ENCODE peak calls at places on chromosomes 1 and 21, in seven cellular contexts. D, H, P, A, C, Z and G are unnamed samples.

GRCh38 chr1:235160395-235160964 is 570 bp downstream of the RBM34 start:
- DNase-seq in D (no peak), H (no peak), C (peak; percentile 47), Z (peak; percentile 72), A (peak; percentile 11), P (no peak), G (peak; percentile 67)

GRCh38 chr1:232635778-232636356 is 5.9 kb upstream of the SIPA1L2 start:
- DNase-seq in C (no peak), A (peak; percentile 22), D (peak; percentile 54), Z (peak; percentile 83), H (no peak), P (no peak), G (peak; percentile 71)

GRCh38 chr1:117122297-117123025 is 912 bp upstream of the TRIM45 start:
- DNase-seq in P (no peak), H (no peak), D (no peak), Z (no peak), A (no peak), C (no peak), G (no peak)

GRCh38 chr1:87615917-87616316 is 287.2 kb downstream of the LMO4 start:
- DNase-seq in C (no peak), D (no peak), Z (no peak), A (no peak), P (no peak), H (no peak), G (no peak)

GRCh38 chr1:90851711-90852050 is 134.6 kb upstream of the BARHL2 start:
- DNase-seq in D (no peak), A (no peak), H (no peak), P (no peak), C (no peak), Z (no peak), G (no peak)

GRCh38 chr1:40267767-40268187 is 9.7 kb downstream of the ZMPSTE24 start:
- DNase-seq in H (no peak), A (peak; percentile 27), P (no peak), D (no peak), Z (peak; percentile 94), C (no peak), G (peak; percentile 97)

GRCh38 chr1:35660581-35661473 is 19.5 kb upstream of the PSMB2 start:
- DNase-seq in A (peak; percentile 55), Z (peak; percentile 74), H (no peak), P (no peak), D (peak; percentile 37), C (no peak), G (peak; percentile 64)

GRCh38 chr1:99544328-99544727 is 101.6 kb upstream of the PALMD start:
- DNase-seq in P (no peak), D (no peak), A (peak; percentile 39), C (peak; percentile 35), H (no peak), Z (peak; percentile 88), G (peak; percentile 63)

GRCh38 chr1:41980872-41981653 is 62.3 kb upstream of the HIVEP3 start:
- DNase-seq in D (no peak), Z (peak; percentile 26), P (no peak), A (no peak), H (no peak), C (no peak), G (no peak)

GRCh38 chr1:190365283-190365682 is 112.4 kb downstream of the BRINP3 start:
- DNase-seq in H (no peak), P (no peak), A (no peak), D (no peak), Z (no peak), C (no peak), G (no peak)

GRCh38 chr1:6260961-6261614 is at the start of gene GPR153:
- DNase-seq in P (no peak), H (no peak), D (peak; percentile 96), C (no peak), Z (peak; percentile 40), A (no peak), G (no peak)

GRCh38 chr1:118945460-118945859 is 42.7 kb downstream of the TBX15 start:
- DNase-seq in P (no peak), D (no peak), C (no peak), Z (peak; percentile 40), H (no peak), A (no peak), G (peak; percentile 78)

GRCh38 chr1:152926091-152926490 is 17.7 kb downstream of the IVL start:
- DNase-seq in Z (no peak), A (no peak), P (no peak), D (no peak), C (no peak), H (no peak), G (peak; percentile 40)

GRCh38 chr1:1371741-1372711 is 3.0 kb downstream of the AURKAIP1 start:
- DNase-seq in C (no peak), D (peak; percentile 81), Z (peak; percentile 49), H (no peak), A (no peak), P (peak; percentile 81), G (peak; percentile 44)

GRCh38 chr1:156499703-156500577 is 635 bp downstream of the MEF2D start:
- DNase-seq in Z (no peak), H (no peak), A (no peak), P (no peak), D (peak; percentile 66), C (no peak), G (peak; percentile 51)

GRCh38 chr1:78420185-78420584 is 70.6 kb upstream of the PTGFR start:
- DNase-seq in A (no peak), H (no peak), Z (peak; percentile 13), C (no peak), P (no peak), D (no peak), G (peak; percentile 61)

GRCh38 chr1:97533358-97533757 is 387.5 kb downstream of the DPYD start:
- DNase-seq in C (no peak), A (no peak), D (no peak), P (no peak), Z (no peak), H (no peak), G (no peak)

GRCh38 chr1:208944981-208945451 is 638.5 kb upstream of the CAMK1G start:
- DNase-seq in H (no peak), D (no peak), A (no peak), P (no peak), Z (no peak), C (no peak), G (no peak)

GRCh38 chr1:208936431-208936830 is 647.1 kb upstream of the CAMK1G start:
- DNase-seq in Z (no peak), P (no peak), C (no peak), H (no peak), A (no peak), D (no peak), G (no peak)

GRCh38 chr1:208939545-208940085 is 643.9 kb upstream of the CAMK1G start:
- DNase-seq in Z (no peak), D (no peak), P (no peak), A (no peak), H (no peak), C (no peak), G (no peak)

DNA sequence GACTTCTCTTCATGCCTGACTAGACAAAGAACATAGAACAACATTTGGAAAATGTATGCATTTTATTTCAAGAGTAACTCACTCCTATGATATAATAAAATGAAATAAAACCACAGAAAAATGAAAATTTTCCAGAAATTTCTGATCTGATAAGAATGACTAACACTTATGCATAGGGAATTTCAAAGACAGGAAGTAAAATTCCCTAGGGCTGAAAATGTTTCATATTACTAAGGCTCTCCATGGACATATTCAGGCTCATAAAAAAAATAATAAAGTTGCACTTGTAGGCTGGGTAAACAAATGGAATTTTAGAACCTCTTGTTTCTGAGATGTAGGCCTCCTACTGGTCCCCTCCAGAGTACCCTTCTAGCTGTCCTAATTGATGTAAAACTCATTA is 641.1 kb upstream of the CAMK1G start:
- DNase-seq in D (no peak), Z (no peak), H (no peak), C (no peak), A (no peak), P (no peak), G (no peak)
- TF ChIP-seq CTCF in D (no peak), Z (no peak), H (no peak), C (no peak), A (no peak), P (no peak), G (no peak)

GRCh38 chr21:34974162-34974981 is 74.7 kb downstream of the RUNX1 start:
- DNase-seq in Z (no peak), H (no peak), P (no peak), A (no peak), D (no peak), C (no peak), G (no peak)

GRCh38 chr21:34980423-34981115 is 68.5 kb downstream of the RUNX1 start:
- DNase-seq in C (no peak), A (no peak), H (no peak), P (no peak), Z (no peak), D (no peak), G (no peak)

GRCh38 chr21:34979383-34979782 is 69.7 kb downstream of the RUNX1 start:
- DNase-seq in Z (no peak), H (no peak), A (no peak), C (no peak), P (no peak), D (no peak), G (no peak)

GRCh38 chr21:34973685-34974084 is 75.4 kb downstream of the RUNX1 start:
- DNase-seq in D (no peak), C (no peak), P (no peak), H (no peak), Z (no peak), A (no peak), G (no peak)

GRCh38 chr21:34977333-34977732 is 71.8 kb downstream of the RUNX1 start:
- DNase-seq in A (no peak), P (no peak), Z (no peak), H (no peak), D (no peak), C (no peak), G (no peak)
- H3K4me3 ChIP-seq in A (no peak overlapping the region), P (no peak overlapping the region), Z (no peak overlapping the region), H (no peak overlapping the region), D (no peak overlapping the region), C (no peak overlapping the region), G (no peak overlapping the region)

GRCh38 chr1:201945157-201945556 is 1.2 kb downstream of the LMOD1 start:
- DNase-seq in C (no peak), A (no peak), Z (no peak), D (peak; percentile 53), H (no peak), P (no peak), G (no peak)
- TF ChIP-seq CTCF in C (peak; percentile 10), A (peak; percentile 37), Z (peak; percentile 43), D (peak; percentile 70), H (peak; percentile 46), P (peak; percentile 28), G (peak; percentile 49)

DNA sequence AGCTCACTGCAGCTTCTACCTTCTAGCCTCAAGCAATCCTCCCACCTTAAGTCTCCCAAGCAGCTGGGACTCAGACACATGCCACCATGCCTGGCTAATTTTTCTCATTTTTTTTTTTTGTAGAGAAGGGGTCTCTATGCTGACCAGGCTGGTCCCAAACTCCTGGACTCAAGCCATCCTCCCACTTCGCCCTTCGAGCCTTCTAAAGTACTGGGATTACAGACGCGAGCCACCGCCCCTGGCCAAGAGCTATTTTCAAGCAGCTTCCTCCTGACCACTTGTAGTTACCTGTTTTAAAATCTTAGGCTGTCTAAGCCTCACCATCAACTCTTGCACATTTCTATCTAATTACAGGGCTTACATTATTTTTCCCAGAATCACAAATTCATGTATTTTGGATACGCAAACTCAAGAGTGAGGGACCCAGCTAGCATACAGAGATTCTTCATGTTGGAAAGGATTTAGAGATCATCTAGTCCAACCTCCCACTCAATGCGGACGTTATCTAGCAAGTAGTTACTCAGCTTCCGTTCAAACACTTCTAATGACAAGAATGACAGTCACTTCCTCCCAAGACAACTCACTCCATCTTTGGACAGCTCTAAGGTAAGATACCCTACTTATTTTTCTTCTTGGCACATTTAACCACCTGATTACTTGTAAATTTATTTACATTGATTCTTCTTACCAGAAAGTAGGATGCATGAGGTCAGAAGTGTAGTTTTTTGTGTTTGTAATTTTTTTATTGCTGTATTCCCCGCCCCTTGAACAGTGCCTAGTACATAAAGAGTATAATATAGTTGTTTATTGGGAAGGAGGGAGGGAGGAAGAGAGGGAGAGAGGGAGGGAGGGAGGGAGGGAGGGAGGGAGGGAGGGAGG is 65.4 kb downstream of the LUZP1 start:
- DNase-seq in D (peak; percentile 47), Z (no peak), A (no peak), H (no peak), C (no peak), P (no peak), G (peak; percentile 33)
- H3K4me3 ChIP-seq in D (no peak overlapping the region), Z (no peak overlapping the region), A (no peak overlapping the region), H (no peak overlapping the region), C (no peak overlapping the region), P (no peak overlapping the region), G (no peak overlapping the region)